ENCODE peak calls at places on chromosomes 13 and 19, in six cellular contexts. One of them, this sample, is unnamed.

GRCh38 chr19:2446390-2446789 is 10.4 kb downstream of the LMNB2 start:
- DNase-seq in SK-N-SH: no peak
- DNase-seq in frontal cortex: no peak
- DNase-seq in NCI-H187 treated with DMSO at 0.1 percent for 48 hours: no peak
- DNase-seq in stimulated activated CD8-positive, alpha-beta memory T cell treated with anti-CD3 and anti-CD28 coated beads, Interleukin-15, amount 100 ng/mL, for 1 hour: no peak
- DNase-seq in HEK293T: no peak
- DNase-seq in this sample: no peak

GRCh38 chr13:96771501-96772367 is 222.5 kb downstream of the OXGR1 start:
- DNase-seq in SK-N-SH: no peak
- DNase-seq in HEK293T: no peak
- DNase-seq in NCI-H187 treated with DMSO at 0.1 percent for 48 hours: no peak
- DNase-seq in frontal cortex: no peak
- DNase-seq in stimulated activated CD8-positive, alpha-beta memory T cell treated with anti-CD3 and anti-CD28 coated beads, Interleukin-15, amount 100 ng/mL, for 1 hour: no peak
- DNase-seq in this sample: no peak

GRCh38 chr13:79779761-79780160 is 298.8 kb downstream of the NDFIP2 start:
- DNase-seq in NCI-H187 treated with DMSO at 0.1 percent for 48 hours: no peak
- DNase-seq in frontal cortex: no peak
- DNase-seq in HEK293T: no peak
- DNase-seq in SK-N-SH: no peak
- DNase-seq in stimulated activated CD8-positive, alpha-beta memory T cell treated with anti-CD3 and anti-CD28 coated beads, Interleukin-15, amount 100 ng/mL, for 1 hour: no peak
- DNase-seq in this sample: no peak

GRCh38 chr13:112719016-112719415 is 29.2 kb downstream of the ATP11A start:
- DNase-seq in NCI-H187 treated with DMSO at 0.1 percent for 48 hours: no peak
- DNase-seq in SK-N-SH: no peak
- DNase-seq in frontal cortex: no peak
- DNase-seq in stimulated activated CD8-positive, alpha-beta memory T cell treated with anti-CD3 and anti-CD28 coated beads, Interleukin-15, amount 100 ng/mL, for 1 hour: no peak
- DNase-seq in HEK293T: no peak
- DNase-seq in this sample: no peak

GRCh38 chr13:84439108-84439507 is 556.8 kb upstream of the SLITRK1 start:
- DNase-seq in NCI-H187 treated with DMSO at 0.1 percent for 48 hours: no peak
- DNase-seq in frontal cortex: no peak
- DNase-seq in stimulated activated CD8-positive, alpha-beta memory T cell treated with anti-CD3 and anti-CD28 coated beads, Interleukin-15, amount 100 ng/mL, for 1 hour: no peak
- DNase-seq in SK-N-SH: no peak
- DNase-seq in HEK293T: no peak
- DNase-seq in this sample: no peak

GRCh38 chr13:94198666-94199065 is 280.8 kb downstream of the DCT start:
- DNase-seq in NCI-H187 treated with DMSO at 0.1 percent for 48 hours: no peak
- DNase-seq in stimulated activated CD8-positive, alpha-beta memory T cell treated with anti-CD3 and anti-CD28 coated beads, Interleukin-15, amount 100 ng/mL, for 1 hour: no peak
- DNase-seq in SK-N-SH: no peak
- DNase-seq in HEK293T: no peak
- DNase-seq in frontal cortex: no peak
- DNase-seq in this sample: no peak

GRCh38 chr19:33241530-33242101 is 16.0 kb upstream of the SLC7A10 start:
- DNase-seq in SK-N-SH: peak; percentile 72
- DNase-seq in HEK293T: peak; percentile 39
- DNase-seq in NCI-H187 treated with DMSO at 0.1 percent for 48 hours: no peak
- DNase-seq in frontal cortex: no peak
- DNase-seq in stimulated activated CD8-positive, alpha-beta memory T cell treated with anti-CD3 and anti-CD28 coated beads, Interleukin-15, amount 100 ng/mL, for 1 hour: no peak
- DNase-seq in this sample: no peak

GRCh38 chr13:50678464-50679162 is 164.9 kb downstream of the DLEU7 start:
- DNase-seq in SK-N-SH: no peak
- DNase-seq in HEK293T: no peak
- DNase-seq in frontal cortex: no peak
- DNase-seq in NCI-H187 treated with DMSO at 0.1 percent for 48 hours: no peak
- DNase-seq in stimulated activated CD8-positive, alpha-beta memory T cell treated with anti-CD3 and anti-CD28 coated beads, Interleukin-15, amount 100 ng/mL, for 1 hour: no peak
- DNase-seq in this sample: no peak

GRCh38 chr19:48418317-48419064 is 25.0 kb downstream of the GRIN2D start:
- DNase-seq in SK-N-SH: no peak
- DNase-seq in HEK293T: no peak
- DNase-seq in stimulated activated CD8-positive, alpha-beta memory T cell treated with anti-CD3 and anti-CD28 coated beads, Interleukin-15, amount 100 ng/mL, for 1 hour: no peak
- DNase-seq in NCI-H187 treated with DMSO at 0.1 percent for 48 hours: no peak
- DNase-seq in frontal cortex: no peak
- DNase-seq in this sample: no peak

GRCh38 chr13:40779796-40780285 is 8.9 kb upstream of the MRPS31 start:
- DNase-seq in SK-N-SH: no peak
- DNase-seq in NCI-H187 treated with DMSO at 0.1 percent for 48 hours: no peak
- DNase-seq in frontal cortex: no peak
- DNase-seq in HEK293T: no peak
- DNase-seq in stimulated activated CD8-positive, alpha-beta memory T cell treated with anti-CD3 and anti-CD28 coated beads, Interleukin-15, amount 100 ng/mL, for 1 hour: no peak
- DNase-seq in this sample: no peak

GRCh38 chr13:113526466-113527220 is 36.1 kb upstream of the DCUN1D2 start:
- DNase-seq in frontal cortex: no peak
- DNase-seq in NCI-H187 treated with DMSO at 0.1 percent for 48 hours: peak; percentile 48
- DNase-seq in stimulated activated CD8-positive, alpha-beta memory T cell treated with anti-CD3 and anti-CD28 coated beads, Interleukin-15, amount 100 ng/mL, for 1 hour: no peak
- DNase-seq in SK-N-SH: no peak
- DNase-seq in HEK293T: no peak
- DNase-seq in this sample: no peak

GRCh38 chr13:93004919-93005318 is 221.7 kb upstream of the GPC6 start:
- DNase-seq in SK-N-SH: no peak
- DNase-seq in frontal cortex: no peak
- DNase-seq in stimulated activated CD8-positive, alpha-beta memory T cell treated with anti-CD3 and anti-CD28 coated beads, Interleukin-15, amount 100 ng/mL, for 1 hour: no peak
- DNase-seq in HEK293T: no peak
- DNase-seq in NCI-H187 treated with DMSO at 0.1 percent for 48 hours: no peak
- DNase-seq in this sample: no peak

GRCh38 chr13:52749446-52749845 is 9.8 kb upstream of the CNMD start:
- DNase-seq in stimulated activated CD8-positive, alpha-beta memory T cell treated with anti-CD3 and anti-CD28 coated beads, Interleukin-15, amount 100 ng/mL, for 1 hour: no peak
- DNase-seq in HEK293T: no peak
- DNase-seq in SK-N-SH: peak; percentile 74
- DNase-seq in NCI-H187 treated with DMSO at 0.1 percent for 48 hours: no peak
- DNase-seq in frontal cortex: no peak
- DNase-seq in this sample: peak; percentile 58

GRCh38 chr13:96490590-96490989 is 400.7 kb downstream of the HS6ST3 start:
- DNase-seq in stimulated activated CD8-positive, alpha-beta memory T cell treated with anti-CD3 and anti-CD28 coated beads, Interleukin-15, amount 100 ng/mL, for 1 hour: no peak
- DNase-seq in HEK293T: no peak
- DNase-seq in frontal cortex: no peak
- DNase-seq in NCI-H187 treated with DMSO at 0.1 percent for 48 hours: peak; percentile 9
- DNase-seq in SK-N-SH: no peak
- DNase-seq in this sample: no peak

GRCh38 chr19:15331419-15332310 is 674 bp downstream of the BRD4 start:
- DNase-seq in frontal cortex: peak; percentile 84
- DNase-seq in NCI-H187 treated with DMSO at 0.1 percent for 48 hours: no peak
- DNase-seq in HEK293T: peak; percentile 58
- DNase-seq in SK-N-SH: peak; percentile 88
- DNase-seq in stimulated activated CD8-positive, alpha-beta memory T cell treated with anti-CD3 and anti-CD28 coated beads, Interleukin-15, amount 100 ng/mL, for 1 hour: peak; percentile 14
- DNase-seq in this sample: no peak

GRCh38 chr19:1455336-1456120 is 5.6 kb downstream of the APC2 start:
- DNase-seq in stimulated activated CD8-positive, alpha-beta memory T cell treated with anti-CD3 and anti-CD28 coated beads, Interleukin-15, amount 100 ng/mL, for 1 hour: no peak
- DNase-seq in SK-N-SH: peak; percentile 94
- DNase-seq in NCI-H187 treated with DMSO at 0.1 percent for 48 hours: peak; percentile 87
- DNase-seq in HEK293T: peak; percentile 96
- DNase-seq in frontal cortex: no peak
- DNase-seq in this sample: no peak

GRCh38 chr13:102198418-102199322 is 203.2 kb downstream of the FGF14 start:
- DNase-seq in frontal cortex: no peak
- DNase-seq in NCI-H187 treated with DMSO at 0.1 percent for 48 hours: no peak
- DNase-seq in stimulated activated CD8-positive, alpha-beta memory T cell treated with anti-CD3 and anti-CD28 coated beads, Interleukin-15, amount 100 ng/mL, for 1 hour: no peak
- DNase-seq in HEK293T: no peak
- DNase-seq in SK-N-SH: no peak
- DNase-seq in this sample: no peak

GRCh38 chr13:101390461-101390860 is 25.8 kb downstream of the NALCN start:
- DNase-seq in SK-N-SH: no peak
- DNase-seq in NCI-H187 treated with DMSO at 0.1 percent for 48 hours: no peak
- DNase-seq in stimulated activated CD8-positive, alpha-beta memory T cell treated with anti-CD3 and anti-CD28 coated beads, Interleukin-15, amount 100 ng/mL, for 1 hour: no peak
- DNase-seq in frontal cortex: no peak
- DNase-seq in HEK293T: no peak
- DNase-seq in this sample: no peak

GRCh38 chr13:20769091-20769490 is 4.7 kb downstream of the EEF1AKMT1 start:
- DNase-seq in HEK293T: no peak
- DNase-seq in NCI-H187 treated with DMSO at 0.1 percent for 48 hours: no peak
- DNase-seq in frontal cortex: no peak
- DNase-seq in stimulated activated CD8-positive, alpha-beta memory T cell treated with anti-CD3 and anti-CD28 coated beads, Interleukin-15, amount 100 ng/mL, for 1 hour: no peak
- DNase-seq in SK-N-SH: no peak
- DNase-seq in this sample: no peak

GRCh38 chr19:1316466-1316865 is 30.8 kb downstream of the EFNA2 start:
- DNase-seq in stimulated activated CD8-positive, alpha-beta memory T cell treated with anti-CD3 and anti-CD28 coated beads, Interleukin-15, amount 100 ng/mL, for 1 hour: no peak
- DNase-seq in HEK293T: no peak
- DNase-seq in frontal cortex: no peak
- DNase-seq in NCI-H187 treated with DMSO at 0.1 percent for 48 hours: no peak
- DNase-seq in SK-N-SH: no peak
- DNase-seq in this sample: no peak

GRCh38 chr19:43724896-43725295 is 9.0 kb downstream of the IRGC start:
- DNase-seq in SK-N-SH: no peak
- DNase-seq in NCI-H187 treated with DMSO at 0.1 percent for 48 hours: no peak
- DNase-seq in frontal cortex: no peak
- DNase-seq in stimulated activated CD8-positive, alpha-beta memory T cell treated with anti-CD3 and anti-CD28 coated beads, Interleukin-15, amount 100 ng/mL, for 1 hour: no peak
- DNase-seq in HEK293T: no peak
- DNase-seq in this sample: no peak

GRCh38 chr19:54889566-54889965 is 15.5 kb downstream of the FCAR start:
- DNase-seq in SK-N-SH: no peak
- DNase-seq in NCI-H187 treated with DMSO at 0.1 percent for 48 hours: no peak
- DNase-seq in HEK293T: no peak
- DNase-seq in frontal cortex: no peak
- DNase-seq in stimulated activated CD8-positive, alpha-beta memory T cell treated with anti-CD3 and anti-CD28 coated beads, Interleukin-15, amount 100 ng/mL, for 1 hour: no peak
- DNase-seq in this sample: no peak

GRCh38 chr13:42864952-42865634 is 83.7 kb downstream of the FAM216B start:
- DNase-seq in HEK293T: no peak
- DNase-seq in stimulated activated CD8-positive, alpha-beta memory T cell treated with anti-CD3 and anti-CD28 coated beads, Interleukin-15, amount 100 ng/mL, for 1 hour: no peak
- DNase-seq in NCI-H187 treated with DMSO at 0.1 percent for 48 hours: no peak
- DNase-seq in SK-N-SH: peak; percentile 45
- DNase-seq in frontal cortex: no peak
- DNase-seq in this sample: no peak

GRCh38 chr19:13164370-13165090 is 14.3 kb downstream of the IER2 start:
- DNase-seq in NCI-H187 treated with DMSO at 0.1 percent for 48 hours: no peak
- DNase-seq in stimulated activated CD8-positive, alpha-beta memory T cell treated with anti-CD3 and anti-CD28 coated beads, Interleukin-15, amount 100 ng/mL, for 1 hour: no peak
- DNase-seq in HEK293T: peak; percentile 7
- DNase-seq in frontal cortex: no peak
- DNase-seq in SK-N-SH: peak; percentile 84
- DNase-seq in this sample: peak; percentile 89

GRCh38 chr19:1618157-1619093 is 13.2 kb upstream of the UQCR11 start:
- DNase-seq in HEK293T: peak; percentile 54
- DNase-seq in frontal cortex: no peak
- DNase-seq in NCI-H187 treated with DMSO at 0.1 percent for 48 hours: no peak
- DNase-seq in SK-N-SH: peak; percentile 78
- DNase-seq in stimulated activated CD8-positive, alpha-beta memory T cell treated with anti-CD3 and anti-CD28 coated beads, Interleukin-15, amount 100 ng/mL, for 1 hour: no peak
- DNase-seq in this sample: no peak

GRCh38 chr13:41463823-41464602 is 6.7 kb downstream of the RGCC start:
- DNase-seq in NCI-H187 treated with DMSO at 0.1 percent for 48 hours: no peak
- DNase-seq in HEK293T: no peak
- DNase-seq in stimulated activated CD8-positive, alpha-beta memory T cell treated with anti-CD3 and anti-CD28 coated beads, Interleukin-15, amount 100 ng/mL, for 1 hour: no peak
- DNase-seq in frontal cortex: no peak
- DNase-seq in SK-N-SH: no peak
- DNase-seq in this sample: no peak

GRCh38 chr13:58843567-58843966 is 1212.0 kb downstream of the PCDH17 start:
- DNase-seq in HEK293T: no peak
- DNase-seq in NCI-H187 treated with DMSO at 0.1 percent for 48 hours: no peak
- DNase-seq in SK-N-SH: no peak
- DNase-seq in stimulated activated CD8-positive, alpha-beta memory T cell treated with anti-CD3 and anti-CD28 coated beads, Interleukin-15, amount 100 ng/mL, for 1 hour: no peak
- DNase-seq in frontal cortex: no peak
- DNase-seq in this sample: no peak

GRCh38 chr19:13964776-13965175 is 12.5 kb downstream of the DCAF15 start:
- DNase-seq in frontal cortex: no peak
- DNase-seq in stimulated activated CD8-positive, alpha-beta memory T cell treated with anti-CD3 and anti-CD28 coated beads, Interleukin-15, amount 100 ng/mL, for 1 hour: no peak
- DNase-seq in NCI-H187 treated with DMSO at 0.1 percent for 48 hours: no peak
- DNase-seq in SK-N-SH: no peak
- DNase-seq in HEK293T: no peak
- DNase-seq in this sample: no peak

GRCh38 chr13:75585153-75585552 is 35.6 kb downstream of the UCHL3 start:
- DNase-seq in frontal cortex: no peak
- DNase-seq in SK-N-SH: no peak
- DNase-seq in HEK293T: no peak
- DNase-seq in stimulated activated CD8-positive, alpha-beta memory T cell treated with anti-CD3 and anti-CD28 coated beads, Interleukin-15, amount 100 ng/mL, for 1 hour: no peak
- DNase-seq in NCI-H187 treated with DMSO at 0.1 percent for 48 hours: no peak
- DNase-seq in this sample: no peak

GRCh38 chr13:29946093-29946492 is 95.7 kb upstream of the UBL3 start:
- DNase-seq in stimulated activated CD8-positive, alpha-beta memory T cell treated with anti-CD3 and anti-CD28 coated beads, Interleukin-15, amount 100 ng/mL, for 1 hour: no peak
- DNase-seq in NCI-H187 treated with DMSO at 0.1 percent for 48 hours: no peak
- DNase-seq in frontal cortex: no peak
- DNase-seq in HEK293T: no peak
- DNase-seq in SK-N-SH: no peak
- DNase-seq in this sample: no peak

GRCh38 chr13:51229731-51230130 is 7.5 kb downstream of the FAM124A start:
- DNase-seq in NCI-H187 treated with DMSO at 0.1 percent for 48 hours: no peak
- DNase-seq in SK-N-SH: no peak
- DNase-seq in frontal cortex: no peak
- DNase-seq in HEK293T: no peak
- DNase-seq in stimulated activated CD8-positive, alpha-beta memory T cell treated with anti-CD3 and anti-CD28 coated beads, Interleukin-15, amount 100 ng/mL, for 1 hour: no peak
- DNase-seq in this sample: no peak

GRCh38 chr19:10960314-10961072 is at the start of gene SMARCA4:
- DNase-seq in stimulated activated CD8-positive, alpha-beta memory T cell treated with anti-CD3 and anti-CD28 coated beads, Interleukin-15, amount 100 ng/mL, for 1 hour: peak; percentile 92
- DNase-seq in frontal cortex: peak; percentile 100
- DNase-seq in HEK293T: peak; percentile 100
- DNase-seq in NCI-H187 treated with DMSO at 0.1 percent for 48 hours: peak; percentile 20
- DNase-seq in SK-N-SH: peak; percentile 100
- DNase-seq in this sample: peak; percentile 88

GRCh38 chr19:10936661-10937084 is 8.1 kb downstream of the TIMM29 start:
- DNase-seq in stimulated activated CD8-positive, alpha-beta memory T cell treated with anti-CD3 and anti-CD28 coated beads, Interleukin-15, amount 100 ng/mL, for 1 hour: no peak
- DNase-seq in frontal cortex: no peak
- DNase-seq in HEK293T: peak; percentile 79
- DNase-seq in NCI-H187 treated with DMSO at 0.1 percent for 48 hours: peak; percentile 30
- DNase-seq in SK-N-SH: peak; percentile 83
- DNase-seq in this sample: peak; percentile 62

GRCh38 chr13:36819811-36820140 is 754 bp downstream of the RFXAP start:
- DNase-seq in HEK293T: peak; percentile 19
- DNase-seq in NCI-H187 treated with DMSO at 0.1 percent for 48 hours: no peak
- DNase-seq in SK-N-SH: no peak
- DNase-seq in frontal cortex: peak; percentile 33
- DNase-seq in stimulated activated CD8-positive, alpha-beta memory T cell treated with anti-CD3 and anti-CD28 coated beads, Interleukin-15, amount 100 ng/mL, for 1 hour: no peak
- DNase-seq in this sample: no peak

GRCh38 chr13:58882556-58882955 is 1251.0 kb downstream of the PCDH17 start:
- DNase-seq in SK-N-SH: no peak
- DNase-seq in HEK293T: no peak
- DNase-seq in NCI-H187 treated with DMSO at 0.1 percent for 48 hours: no peak
- DNase-seq in frontal cortex: no peak
- DNase-seq in stimulated activated CD8-positive, alpha-beta memory T cell treated with anti-CD3 and anti-CD28 coated beads, Interleukin-15, amount 100 ng/mL, for 1 hour: no peak
- DNase-seq in this sample: no peak

This sample was measured in NCI-H1417 treated with DMSO at 0.1 percent for 48 hours.